ENCODE peak calls at places on chromosomes 12 and 14, in nine cellular contexts. Q, M, U, I, B, V, Y, P and F are unnamed samples.

GRCh38 chr14:90556666-90557450 is 160.0 kb downstream of the CALM1 start:
- DNase-seq in P (no peak), V (no peak), B (no peak), I (no peak), U (no peak), Q (no peak), Y (no peak), M (no peak), F (no peak)

GRCh38 chr14:78178071-78178470 is 7.9 kb downstream of the NRXN3 start:
- DNase-seq in Y (no peak), P (no peak), M (no peak), Q (no peak), V (no peak), B (no peak), I (no peak), U (no peak), F (no peak)

GRCh38 chr12:101927042-101927441 is 49.7 kb downstream of the DRAM1 start:
- DNase-seq in M (no peak), B (no peak), Q (no peak), Y (no peak), I (no peak), P (no peak), U (no peak), V (no peak), F (no peak)

GRCh38 chr14:64671591-64671990 is 32.6 kb upstream of the PLEKHG3 start:
- DNase-seq in B (no peak), Y (peak), M (no peak), V (peak), U (no peak), P (no peak), I (no peak), Q (no peak), F (no peak)

GRCh38 chr12:85076688-85077430 is 40.7 kb downstream of the LRRIQ1 start:
- DNase-seq in I (no peak), Q (no peak), V (peak), P (peak), U (no peak), M (no peak), Y (peak), B (no peak), F (no peak)

GRCh38 chr14:50045039-50045711 is 71.2 kb downstream of the VCPKMT start:
- DNase-seq in I (peak), V (peak), B (no peak), P (peak), M (peak), Q (no peak), Y (peak), U (no peak), F (peak)

GRCh38 chr12:20319374-20319773 is 49.0 kb upstream of the PDE3A start:
- DNase-seq in P (no peak), B (no peak), I (no peak), Y (no peak), Q (no peak), V (no peak), M (no peak), U (no peak), F (no peak)

GRCh38 chr12:107759410-107759809 is 1.5 kb downstream of the PRDM4 start:
- DNase-seq in U (no peak), Y (peak), V (peak), I (no peak), Q (no peak), P (peak), M (no peak), B (no peak), F (no peak)

GRCh38 chr12:64566882-64567517 is 43.3 kb upstream of the RASSF3 start:
- DNase-seq in Y (no peak), V (no peak), M (no peak), I (no peak), U (no peak), B (no peak), P (no peak), Q (no peak), F (no peak)

GRCh38 chr14:96638041-96638855 is 136.1 kb downstream of the PAPOLA start:
- DNase-seq in Y (no peak), V (no peak), I (no peak), M (peak), Q (no peak), B (no peak), U (no peak), P (no peak), F (no peak)

GRCh38 chr14:78970677-78971076 is 800.5 kb downstream of the NRXN3 start:
- DNase-seq in Y (peak), M (no peak), P (no peak), B (no peak), Q (no peak), U (no peak), V (peak), I (no peak), F (no peak)

GRCh38 chr14:34364201-34364600 is 97.8 kb downstream of the SPTSSA start:
- DNase-seq in P (no peak), M (no peak), Q (no peak), U (no peak), V (peak), I (no peak), B (no peak), Y (no peak), F (no peak)

GRCh38 chr14:51534623-51535022 is 117.1 kb upstream of the FRMD6 start:
- DNase-seq in B (no peak), I (no peak), Y (peak), P (no peak), U (no peak), Q (no peak), M (no peak), V (peak), F (peak)

GRCh38 chr12:56935157-56935556 is 949 bp upstream of the SDR9C7 start:
- DNase-seq in B (no peak), V (no peak), M (no peak), U (no peak), I (no peak), Q (no peak), P (no peak), Y (no peak), F (no peak)

GRCh38 chr14:23829736-23830474 is 123.7 kb upstream of the DHRS4 start:
- DNase-seq in Y (no peak), P (no peak), U (no peak), Q (no peak), I (peak), M (no peak), V (peak), B (no peak), F (no peak)

GRCh38 chr12:100234591-100235304 is 32.1 kb downstream of the DEPDC4 start:
- DNase-seq in Y (peak), B (no peak), I (no peak), M (no peak), Q (no peak), V (peak), U (no peak), P (no peak), F (no peak)

GRCh38 chr12:20220339-20220738 is 148.0 kb upstream of the PDE3A start:
- DNase-seq in Y (peak), P (no peak), M (no peak), Q (no peak), U (no peak), I (no peak), V (peak), B (no peak), F (no peak)

GRCh38 chr12:48972213-48973021 is 882 bp upstream of the WNT10B start:
- DNase-seq in Q (no peak), U (no peak), Y (no peak), P (no peak), I (no peak), V (no peak), M (no peak), B (no peak), F (no peak)

GRCh38 chr12:48973531-48973930 is 2.0 kb upstream of the WNT10B start:
- DNase-seq in Q (no peak), V (no peak), U (no peak), P (no peak), I (no peak), Y (no peak), M (no peak), B (no peak), F (no peak)

GRCh38 chr12:48973084-48973483 is 1.5 kb upstream of the WNT10B start:
- DNase-seq in V (no peak), B (no peak), I (no peak), U (no peak), P (no peak), Q (no peak), M (no peak), Y (no peak), F (no peak)

GRCh38 chr12:48970702-48971334 is 717 bp downstream of the WNT10B start:
- DNase-seq in V (no peak), Y (no peak), P (no peak), Q (no peak), B (no peak), U (no peak), I (no peak), M (no peak), F (no peak)

GRCh38 chr12:48973992-48974673 is 2.6 kb upstream of the WNT10B start:
- DNase-seq in B (no peak), I (no peak), M (no peak), Q (no peak), P (no peak), U (no peak), V (no peak), Y (no peak), F (peak)
- TF ChIP-seq CTCF in B (peak), I (peak), M (peak), Q (peak), P (no peak), U (peak), V (peak), Y (peak), F (peak)

GRCh38 chr12:10366875-10367274 is 23.0 kb downstream of the KLRK1 start:
- DNase-seq in U (no peak), V (peak), Y (no peak), B (no peak), M (no peak), Q (no peak), P (no peak), I (no peak), F (no peak)
- TF ChIP-seq CTCF in U (no peak), V (peak), Y (peak), B (no peak), M (no peak), Q (no peak), P (no peak), I (peak), F (no peak)

GRCh38 chr12:105378821-105379400 is 48.4 kb downstream of the C12orf75 start:
- DNase-seq in V (peak), I (no peak), Y (no peak), Q (no peak), P (no peak), M (no peak), B (no peak), U (no peak), F (no peak)
- TF ChIP-seq CTCF in V (peak), I (no peak), Y (no peak), Q (no peak), P (no peak), M (no peak), B (no peak), U (no peak), F (no peak)

GRCh38 chr12:6112004-6112403 is 12.5 kb downstream of the VWF start:
- DNase-seq in V (no peak), U (peak), I (no peak), Y (no peak), Q (no peak), P (no peak), B (no peak), M (no peak), F (no peak)

GRCh38 chr12:6115389-6115788 is 9.1 kb downstream of the VWF start:
- DNase-seq in Y (no peak), P (no peak), M (peak), U (no peak), Q (no peak), I (no peak), B (no peak), V (peak), F (no peak)

GRCh38 chr12:6116481-6117021 is 7.9 kb downstream of the VWF start:
- DNase-seq in P (peak), I (no peak), U (peak), B (no peak), Q (no peak), M (peak), Y (no peak), V (peak), F (peak)

GRCh38 chr12:6113691-6114475 is 10.6 kb downstream of the VWF start:
- DNase-seq in B (no peak), Q (no peak), U (peak), V (no peak), M (no peak), Y (no peak), I (no peak), P (no peak), F (no peak)

DNA sequence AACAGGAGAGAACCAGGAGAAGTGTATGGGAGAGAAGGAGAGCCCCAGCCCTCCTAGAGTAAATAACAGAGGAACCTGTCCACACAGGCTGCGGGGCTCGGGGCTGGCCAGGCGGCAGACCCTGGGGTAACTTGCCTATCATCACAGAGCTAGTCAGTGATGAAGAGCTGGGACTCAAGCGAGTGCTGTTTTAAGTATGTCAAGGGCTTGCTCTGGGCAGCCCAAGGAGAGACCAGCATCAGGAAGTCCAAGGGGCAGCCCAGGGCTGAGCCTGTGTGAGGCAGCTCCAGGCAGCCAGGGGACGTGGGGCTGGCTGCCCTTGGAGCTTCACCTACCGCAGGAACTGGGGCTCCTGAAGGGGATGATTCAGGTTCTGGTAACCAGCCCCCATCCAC is 10.0 kb downstream of the VWF start:
- DNase-seq in B (no peak), M (no peak), Y (no peak), U (peak), P (no peak), Q (no peak), V (no peak), I (no peak), F (no peak)
- TF ChIP-seq CTCF in B (no peak), M (no peak), Y (no peak), U (no peak), P (no peak), Q (no peak), V (no peak), I (no peak), F (no peak)

DNA sequence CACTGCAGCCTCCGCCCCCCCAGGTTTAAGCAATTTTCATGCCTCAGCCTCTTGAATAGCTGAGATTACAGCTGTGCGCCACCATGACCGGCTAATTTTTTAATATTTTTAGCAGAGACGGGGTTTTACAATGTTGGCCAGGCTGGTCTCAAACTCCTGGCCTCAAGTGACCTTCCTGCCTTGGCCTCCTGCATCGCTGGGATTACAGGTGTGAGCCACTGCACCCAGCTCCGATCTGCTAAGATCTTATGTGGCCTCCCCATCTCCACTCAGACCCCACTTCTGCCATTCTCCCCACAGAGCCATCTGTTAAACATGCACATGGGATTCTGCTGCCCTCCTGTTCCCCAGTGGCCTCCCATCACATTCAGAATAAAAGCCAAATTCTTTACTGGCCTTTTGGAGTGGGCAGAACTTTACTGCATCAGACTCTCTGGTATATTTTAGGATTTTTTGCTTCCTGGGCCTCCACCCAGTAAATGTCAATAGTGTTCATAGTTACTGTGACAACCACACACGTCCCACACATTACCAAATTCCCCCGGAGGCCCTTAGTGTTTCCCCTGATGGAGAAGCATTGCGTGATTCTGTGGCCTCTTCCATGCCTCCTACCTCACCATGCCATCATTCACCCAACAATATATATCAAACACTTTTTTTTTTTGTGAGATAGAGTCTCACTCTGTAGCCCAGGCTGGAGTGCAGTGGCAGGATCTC is 96.3 kb downstream of the PTPN11 start:
- DNase-seq in M (no peak), P (no peak), V (no peak), I (no peak), B (no peak), Q (no peak), U (no peak), Y (no peak), F (no peak)
- TF ChIP-seq CTCF in M (no peak), P (no peak), V (no peak), I (no peak), B (no peak), Q (no peak), U (no peak), Y (no peak), F (no peak)

GRCh38 chr14:28599191-28599590 is 167.4 kb upstream of the FOXG1 start:
- DNase-seq in V (peak), I (no peak), U (no peak), Q (no peak), P (no peak), B (no peak), Y (no peak), M (no peak), F (no peak)

GRCh38 chr14:28599605-28600004 is 167.0 kb upstream of the FOXG1 start:
- DNase-seq in M (no peak), B (no peak), I (no peak), Q (no peak), P (no peak), V (no peak), U (no peak), Y (no peak), F (no peak)

DNA sequence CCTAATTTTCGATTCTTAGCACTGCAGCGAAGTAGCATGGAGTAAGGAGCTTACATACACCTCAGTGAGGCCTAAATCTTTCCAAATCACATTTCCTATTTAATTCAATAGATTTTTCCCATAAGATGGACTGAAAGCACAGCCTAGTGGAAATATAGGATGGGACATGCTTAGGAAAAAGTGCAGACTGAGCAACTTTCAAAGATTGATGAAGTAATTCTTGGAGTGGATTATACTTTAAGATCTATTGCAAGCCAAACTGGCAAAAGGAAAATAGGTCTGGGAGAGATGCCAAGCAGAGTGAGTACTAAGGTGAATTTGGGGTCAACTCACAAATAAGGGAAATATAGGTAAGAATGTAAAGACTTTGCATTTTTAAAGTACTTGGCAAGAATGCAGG is 170.3 kb upstream of the FOXG1 start:
- DNase-seq in I (no peak), M (no peak), P (no peak), U (no peak), B (no peak), Q (no peak), Y (no peak), V (peak), F (no peak)
- TF ChIP-seq CTCF in I (no peak), M (no peak), P (no peak), U (no peak), B (no peak), Q (no peak), Y (no peak), V (peak), F (no peak)

GRCh38 chr14:72942934-72943333 is 16.7 kb downstream of the DCAF4 start:
- DNase-seq in U (no peak), P (no peak), I (no peak), V (peak), Y (no peak), B (no peak), Q (no peak), M (no peak), F (no peak)
- TF ChIP-seq CTCF in U (no peak), P (no peak), I (no peak), V (peak), Y (no peak), B (no peak), Q (no peak), M (no peak), F (no peak)